ENCODE peak calls at places on chromosomes 16 and 17, in ten cellular contexts. B is stimulated activated naive CD4-positive, alpha-beta T cell; U is activated CD4-positive, alpha-beta T cell treated with anti-CD3 and anti-CD28 coated beads, Interleukin-2, amount 50 U/mL, for 4 hours; P is T-helper 1 cell; D is BJ; R is stimulated activated CD4-positive, alpha-beta T cell treated with anti-CD3 and anti-CD28 coated beads, Interleukin-12 subunit alpha, Interleukin-12 subunit beta, amount 100 ng/mL, for 4 hours; W is HEK293T; T is NCI-H1694 treated with DMSO at 0.1 percent for 48 hours; M is lower lobe of right lung; G is EL. V is an unnamed sample.

GRCh38 chr17:70353408-70354092 is 184.2 kb downstream of the KCNJ2 start:
- DNase-seq in B (no peak), U (no peak), P (no peak), D (no peak), R (no peak), W (no peak), T (no peak), M (no peak), G (no peak), V (no peak)

GRCh38 chr16:84604477-84605013 is 13.3 kb downstream of the COTL1 start:
- DNase-seq in B (no peak), U (no peak), P (no peak), D (no peak), R (no peak), W (no peak), T (no peak), M (no peak), G (no peak), V (no peak)

GRCh38 chr16:84453061-84453752 is 51.3 kb downstream of the MEAK7 start:
- DNase-seq in B (no peak), U (no peak), P (no peak), D (no peak), R (no peak), W (no peak), T (no peak), M (peak), G (no peak), V (no peak)

GRCh38 chr17:50117202-50118040 is 12.5 kb downstream of the SAMD14 start:
- DNase-seq in B (peak), U (peak), P (peak), D (no peak), R (peak), W (no peak), T (no peak), M (peak), G (no peak), V (no peak)

GRCh38 chr17:62860962-62861873 is 53.1 kb upstream of the MARCHF10 start:
- DNase-seq in B (no peak), U (no peak), P (no peak), D (no peak), R (no peak), W (no peak), T (no peak), M (no peak), G (no peak), V (no peak)

GRCh38 chr17:71500761-71501555 is 619.9 kb upstream of the SOX9 start:
- DNase-seq in B (no peak), U (no peak), P (no peak), D (peak), R (no peak), W (no peak), T (no peak), M (no peak), G (peak), V (no peak)

GRCh38 chr17:82936768-82937171 is 96.9 kb upstream of the ZNF750 start:
- DNase-seq in B (no peak), U (no peak), P (no peak), D (no peak), R (no peak), W (no peak), T (no peak), M (peak), G (no peak), V (no peak)

GRCh38 chr17:75773121-75773807 is 8.3 kb upstream of the GALK1 start:
- DNase-seq in B (no peak), U (no peak), P (no peak), D (no peak), R (no peak), W (no peak), T (no peak), M (no peak), G (no peak), V (no peak)

GRCh38 chr16:84874004-84874435 is 54.2 kb downstream of the CRISPLD2 start:
- DNase-seq in B (no peak), U (no peak), P (no peak), D (no peak), R (no peak), W (no peak), T (no peak), M (no peak), G (no peak), V (no peak)